ENCODE peak calls at places on chromosome 17, in four cellular contexts. P is GM13976, J is HCT116, O is progenitor cell of endocrine pancreas. R is an unnamed sample.

GRCh38 chr17:39011907-39012468 is 44.8 kb upstream of the FBXO47 start:
- DNase-seq in J (no peak), O (no peak), P (no peak), R (no peak)

GRCh38 chr17:7579001-7579838 is at the start of gene CD68:
- DNase-seq in P (peak; percentile 82), O (no peak), J (peak; percentile 71), R (peak; percentile 97)

GRCh38 chr17:16027708-16028584 is 28.3 kb downstream of the TTC19 start:
- DNase-seq in O (no peak), J (peak; percentile 85), P (peak; percentile 50), R (peak; percentile 95)

GRCh38 chr17:72361892-72362291 is 241.1 kb downstream of the SOX9 start:
- DNase-seq in O (no peak), J (no peak), P (no peak), R (no peak)

GRCh38 chr17:45073414-45074070 is 12.4 kb downstream of the NMT1 start:
- DNase-seq in O (no peak), J (no peak), P (no peak), R (no peak)

GRCh38 chr17:78806451-78806850 is 24.4 kb upstream of the CYTH1 start:
- DNase-seq in J (no peak), O (no peak), P (no peak), R (peak; percentile 53)

GRCh38 chr17:72763981-72764380 is 328.5 kb downstream of the SLC39A11 start:
- DNase-seq in J (no peak), O (no peak), P (no peak), R (no peak)

GRCh38 chr17:3981455-3981854 is 17.2 kb upstream of the ATP2A3 start:
- DNase-seq in P (no peak), O (no peak), J (no peak), R (no peak)

R was measured in A549.